ENCODE peak calls at places on chromosomes 7 and 10, in four cellular contexts. C, D, N and E are unnamed samples.

GRCh38 chr7:1380211-1380815 is 79.0 kb downstream of the MICALL2 start:
- DNase-seq in C (no peak), N (no peak), D (no peak), E (no peak)

GRCh38 chr7:5620459-5620881 is 161.0 kb downstream of the RNF216 start:
- DNase-seq in C (no peak), N (no peak), D (no peak), E (no peak)

GRCh38 chr7:6691103-6691502 is 15.6 kb downstream of the ZNF12 start:
- DNase-seq in N (no peak), D (no peak), C (no peak), E (no peak)

GRCh38 chr10:31358688-31359330 is 39.8 kb downstream of the ZEB1 start:
- DNase-seq in D (no peak), N (no peak), C (no peak), E (no peak)

GRCh38 chr7:6162650-6163366 is 109.6 kb downstream of the CYTH3 start:
- DNase-seq in C (no peak), N (no peak), D (no peak), E (no peak)

GRCh38 chr10:71837085-71837827 is 13.8 kb downstream of the PSAP start:
- DNase-seq in D (peak), N (peak), C (peak), E (no peak)

GRCh38 chr10:132891994-132892393 is 50.4 kb downstream of the CFAP46 start:
- DNase-seq in N (no peak), C (no peak), D (no peak), E (no peak)

GRCh38 chr10:119111968-119112515 is 8.1 kb downstream of the DENND10 start:
- DNase-seq in C (no peak), D (no peak), N (no peak), E (no peak)

GRCh38 chr7:149732111-149732561 is 41.3 kb downstream of the ZNF467 start:
- DNase-seq in C (no peak), D (no peak), N (no peak), E (no peak)

GRCh38 chr10:3432089-3432488 is 259.5 kb upstream of the PITRM1 start:
- DNase-seq in N (no peak), D (no peak), C (no peak), E (no peak)

GRCh38 chr10:28790146-28790545 is 112.8 kb downstream of the BAMBI start:
- DNase-seq in D (no peak), N (no peak), C (no peak), E (no peak)

GRCh38 chr7:108537229-108537628 is 11.3 kb upstream of the PNPLA8 start:
- DNase-seq in D (no peak), N (peak), C (no peak), E (no peak)

GRCh38 chr7:108614903-108615302 is 45.2 kb downstream of the DNAJB9 start:
- DNase-seq in N (no peak), C (no peak), D (no peak), E (no peak)

GRCh38 chr10:3077940-3078630 is 10.7 kb downstream of the PFKP start:
- DNase-seq in C (no peak), N (no peak), D (no peak), E (no peak)

GRCh38 chr10:73998623-73999622 is 1.0 kb downstream of the VCL start:
- DNase-seq in D (peak), C (peak), N (peak), E (no peak)

GRCh38 chr7:30709549-30709948 is 27.3 kb upstream of the CRHR2 start:
- DNase-seq in N (no peak), C (no peak), D (peak), E (no peak)

GRCh38 chr7:95694334-95694733 is 78.0 kb upstream of the DYNC1I1 start:
- DNase-seq in C (no peak), N (no peak), D (no peak), E (no peak)

DNA sequence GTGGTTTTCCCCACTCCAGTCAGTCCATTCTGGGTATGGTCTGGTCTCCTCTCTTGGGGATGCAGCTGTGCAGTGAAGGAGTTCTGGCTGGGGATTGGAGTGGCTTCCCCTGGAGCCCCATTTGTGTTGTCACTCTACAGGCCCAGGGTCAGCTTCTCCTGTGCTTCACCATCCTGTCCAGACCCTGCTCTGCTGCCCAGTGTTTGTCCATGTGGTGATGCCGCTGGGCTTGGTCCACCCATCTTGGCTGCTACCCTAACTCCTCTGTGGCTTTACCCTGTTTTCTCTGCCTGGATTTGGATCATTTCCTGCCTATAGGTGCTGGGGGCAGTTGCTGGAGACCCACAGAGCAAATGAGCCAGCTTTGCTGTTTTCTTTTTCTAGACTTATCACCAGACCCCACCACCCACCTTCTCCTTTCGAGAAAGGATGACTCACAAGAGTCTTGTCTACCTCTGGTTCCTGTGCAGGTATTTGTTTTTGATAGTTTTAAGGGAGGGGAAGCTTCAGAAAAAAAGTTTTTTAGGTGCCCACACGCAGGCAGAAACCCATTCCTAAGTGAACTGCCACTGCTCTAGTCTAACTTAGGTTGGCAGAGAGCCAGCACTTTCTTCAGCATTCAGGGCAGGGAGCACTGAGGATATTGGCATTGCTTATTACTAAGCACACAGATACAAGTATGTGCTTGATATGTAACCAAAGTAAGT is 8.5 kb downstream of the ZDHHC16 start:
- DNase-seq in D (no peak), N (no peak), C (no peak), E (no peak)
- TF ChIP-seq CBFB in D (no peak), N (no peak), C (no peak), E (no peak)

DNA sequence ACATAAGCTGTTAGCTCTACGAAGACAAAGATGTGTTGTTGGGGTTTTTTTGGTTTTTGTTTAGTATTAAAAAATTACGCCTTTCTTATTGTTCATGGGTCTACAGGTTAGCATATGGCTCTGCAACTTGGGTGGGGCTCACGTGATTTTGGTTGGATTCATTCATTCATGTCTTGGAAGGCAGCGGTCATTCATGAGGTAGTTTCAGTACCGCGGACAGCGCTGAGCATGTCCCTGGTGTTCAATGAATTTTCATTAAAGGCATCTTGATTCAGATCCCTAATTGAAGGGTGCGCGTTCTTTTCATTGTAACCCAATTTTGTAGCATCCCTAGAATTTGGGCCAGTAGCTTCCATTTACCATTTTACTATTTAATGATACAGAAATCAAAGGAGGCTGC is 42.9 kb upstream of the TCERG1L start:
- DNase-seq in N (peak), D (no peak), C (peak), E (no peak)
- TF ChIP-seq CBFB in N (no peak), D (no peak), C (no peak), E (no peak)

GRCh38 chr7:24404315-24404714 is 120.3 kb downstream of the NPY start:
- DNase-seq in C (no peak), N (no peak), D (no peak), E (no peak)

GRCh38 chr7:24403557-24403956 is 119.6 kb downstream of the NPY start:
- DNase-seq in C (no peak), D (no peak), N (no peak), E (no peak)

GRCh38 chr7:24402655-24403054 is 118.7 kb downstream of the NPY start:
- DNase-seq in C (no peak), N (no peak), D (no peak), E (no peak)

GRCh38 chr7:24405002-24405401 is 121.0 kb downstream of the NPY start:
- DNase-seq in C (no peak), D (no peak), N (no peak), E (no peak)

GRCh38 chr7:24401628-24402593 is 117.9 kb downstream of the NPY start:
- DNase-seq in C (peak), N (peak), D (no peak), E (no peak)
- TF ChIP-seq CBFB in C (no peak), N (no peak), D (no peak), E (no peak)

DNA sequence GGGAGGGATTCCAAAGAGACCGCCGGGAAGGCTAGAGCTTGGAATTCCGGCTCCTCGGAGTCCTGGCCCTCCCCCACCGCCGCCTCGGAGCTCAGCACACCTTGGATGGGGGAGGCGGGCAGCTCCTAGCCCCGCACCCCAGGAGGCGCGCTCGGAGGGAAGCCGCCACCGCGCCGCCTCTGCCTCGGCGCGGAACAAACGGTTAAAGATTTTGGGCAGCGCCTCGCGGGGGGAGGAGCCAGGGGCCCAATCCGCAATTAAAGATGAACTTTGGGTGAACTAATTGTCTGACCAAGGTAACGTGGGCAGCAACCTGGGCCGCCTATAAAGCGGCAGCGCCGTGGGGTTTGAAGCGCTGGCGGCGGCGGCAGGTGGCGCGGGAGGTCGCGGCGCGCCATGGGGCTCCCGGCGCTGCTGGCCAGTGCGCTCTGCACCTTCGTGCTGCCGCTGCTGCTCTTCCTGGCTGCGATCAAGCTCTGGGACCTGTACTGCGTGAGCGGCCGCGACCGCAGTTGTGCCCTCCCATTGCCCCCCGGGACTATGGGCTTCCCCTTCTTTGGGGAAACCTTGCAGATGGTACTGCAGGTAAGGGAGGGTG is at the start of gene CYP26A1:
- DNase-seq in C (no peak), D (peak), N (peak), E (no peak)
- TF ChIP-seq CBFB in C (no peak), D (no peak), N (no peak), E (no peak)